ENCODE peak calls at places on chromosomes 12 and 14, in seven cellular contexts. L is cardiac muscle cell, I is uterus, G is mucosa of descending colon, U is adipocyte, M is mesenchymal stem cell, N is fibroblast of lung. E is an unnamed sample.

GRCh38 chr14:67623114-67623513 is 3.4 kb downstream of the ARG2 start:
- DNase-seq in N (peak; percentile 57), L (peak; percentile 56), U (peak; percentile 35), M (no peak), I (no peak), G (no peak), E (peak; percentile 25)

GRCh38 chr12:131782061-131782460 is 46.1 kb upstream of the MMP17 start:
- DNase-seq in U (no peak), G (no peak), L (no peak), I (no peak), N (no peak), M (no peak), E (no peak)

GRCh38 chr14:54590481-54590880 is 23.6 kb downstream of the SAMD4A start:
- DNase-seq in I (no peak), L (no peak), G (no peak), U (peak; percentile 16), N (no peak), M (no peak), E (no peak)

GRCh38 chr14:70779667-70780066 is 29.6 kb downstream of the MAP3K9 start:
- DNase-seq in M (no peak), N (no peak), I (no peak), L (no peak), U (no peak), G (no peak), E (peak; percentile 8)

GRCh38 chr12:132393991-132394949 is 64.9 kb upstream of the GALNT9 start:
- DNase-seq in N (no peak), I (no peak), G (no peak), U (no peak), L (no peak), M (no peak), E (no peak)

GRCh38 chr12:128940090-128940888 is 87.0 kb downstream of the GLT1D1 start:
- DNase-seq in N (no peak), G (no peak), M (no peak), L (no peak), U (no peak), I (no peak), E (no peak)

GRCh38 chr14:21846227-21846885 is 172.7 kb upstream of the OR4E1 start:
- DNase-seq in I (no peak), G (peak; percentile 59), M (peak; percentile 3), N (no peak), L (peak; percentile 17), U (no peak), E (no peak)

GRCh38 chr12:24561882-24562760 is 386.8 kb downstream of the BCAT1 start:
- DNase-seq in G (peak; percentile 51), I (peak; percentile 69), M (peak; percentile 83), U (peak; percentile 59), N (peak; percentile 83), L (peak; percentile 73), E (peak; percentile 40)

GRCh38 chr12:78171082-78171481 is 340.4 kb downstream of the NAV3 start:
- DNase-seq in N (no peak), G (no peak), M (no peak), I (no peak), L (no peak), U (no peak), E (no peak)

GRCh38 chr12:78164154-78164553 is 333.5 kb downstream of the NAV3 start:
- DNase-seq in G (no peak), N (no peak), U (no peak), M (no peak), I (no peak), L (no peak), E (no peak)

GRCh38 chr12:78167510-78167909 is 336.8 kb downstream of the NAV3 start:
- DNase-seq in U (no peak), N (no peak), G (no peak), I (no peak), L (no peak), M (no peak), E (no peak)
- H3K4me1 ChIP-seq in U (no peaks in the 10 kb centered on the region), N (no peaks in the 10 kb centered on the region), G (no peaks in the 10 kb centered on the region), I (no peaks in the 10 kb centered on the region), L (no peaks in the 10 kb centered on the region), M (no peaks in the 10 kb centered on the region), E (no peaks in the 10 kb centered on the region)

GRCh38 chr12:47053991-47054390 is 25.4 kb upstream of the PCED1B start:
- DNase-seq in G (no peak), I (no peak), U (no peak), M (no peak), N (no peak), L (no peak), E (no peak)
- H3K4me1 ChIP-seq in G (no peaks in the 10 kb centered on the region), I (no peaks in the 10 kb centered on the region), U (no peaks in the 10 kb centered on the region), M (no peaks in the 10 kb centered on the region), N (no peaks in the 10 kb centered on the region), L (no peaks in the 10 kb centered on the region), E (no peaks in the 10 kb centered on the region)

GRCh38 chr14:95533391-95533821 is 1.4 kb upstream of the GLRX5 start:
- DNase-seq in M (peak; percentile 86), G (no peak), N (peak; percentile 58), I (no peak), U (peak; percentile 65), L (peak; percentile 64), E (no peak)

GRCh38 chr14:95533822-95534221 is 1.0 kb upstream of the GLRX5 start:
- DNase-seq in G (peak; percentile 53), L (peak; percentile 23), I (no peak), U (peak; percentile 52), M (no peak), N (no peak), E (no peak)

GRCh38 chr14:95535226-95536021 is 574 bp downstream of the GLRX5 start:
- DNase-seq in U (peak; percentile 45), L (no peak), N (no peak), M (peak; percentile 37), I (no peak), G (peak; percentile 46), E (peak; percentile 66)

GRCh38 chr14:95536036-95536577 is 1.3 kb downstream of the GLRX5 start:
- DNase-seq in I (no peak), G (no peak), U (no peak), M (no peak), N (no peak), L (no peak), E (no peak)

DNA sequence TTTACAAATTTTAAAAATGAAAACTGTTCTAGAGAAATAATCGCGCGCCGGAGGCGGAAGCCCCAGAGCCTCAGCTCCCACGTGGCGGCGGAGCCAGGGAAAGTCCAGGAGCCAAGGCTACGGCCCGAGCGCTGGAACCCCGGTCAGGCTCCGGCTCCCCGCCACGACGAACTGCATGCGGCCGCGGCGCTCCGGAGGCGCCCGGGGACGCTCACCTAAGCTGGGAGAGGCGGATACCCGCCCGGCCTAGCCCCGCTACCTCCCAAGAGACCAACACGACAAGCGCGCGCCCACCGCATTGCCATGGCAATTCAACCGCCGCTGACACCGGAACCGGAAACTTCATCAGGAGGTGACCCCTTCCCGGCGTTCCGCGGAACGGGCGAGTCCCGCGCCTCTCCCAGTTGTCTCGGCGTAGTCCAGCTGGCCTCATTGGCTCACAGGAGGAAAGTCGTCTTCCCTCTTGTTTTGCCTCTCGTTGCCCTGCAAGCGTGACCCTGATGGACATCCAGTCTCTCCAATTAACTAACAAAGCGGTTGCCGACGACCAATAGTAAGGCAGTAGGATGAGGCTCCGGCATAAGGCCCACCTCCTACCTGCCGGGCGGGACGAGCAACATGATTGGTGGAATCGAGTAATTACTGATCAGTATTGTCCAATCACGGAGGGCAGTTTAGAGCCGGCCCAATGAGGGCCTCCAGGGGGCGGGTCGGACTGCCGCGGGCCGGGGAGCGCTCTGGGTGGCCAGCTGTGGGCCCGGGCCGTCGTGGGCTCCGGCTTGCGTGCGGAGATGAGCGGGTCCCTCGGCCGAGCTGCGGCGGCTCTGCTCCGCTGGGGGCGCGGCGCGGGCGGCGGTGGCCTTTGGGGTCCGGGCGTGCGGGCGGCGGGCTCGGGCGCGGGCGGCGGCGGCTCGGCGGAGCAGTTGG is at the start of gene GLRX5:
- DNase-seq in I (peak; percentile 98), M (peak; percentile 100), N (peak; percentile 100), G (peak; percentile 97), L (peak; percentile 100), U (peak; percentile 100), E (peak; percentile 100)
- H3K4me1 ChIP-seq in I (peaks cover 26% of the 10 kb centered on the region), M (peaks cover 15% of the 10 kb centered on the region), N (peaks cover 14% of the 10 kb centered on the region), G (peaks cover 45% of the 10 kb centered on the region), L (peaks cover 21% of the 10 kb centered on the region), U (peaks cover 65% of the 10 kb centered on the region), E (peaks cover 50% of the 10 kb centered on the region)

GRCh38 chr12:52649066-52649465 is 2.9 kb downstream of the KRT2 start:
- DNase-seq in U (no peak), I (no peak), M (no peak), N (no peak), L (no peak), G (no peak), E (no peak)
- H3K4me1 ChIP-seq in U (peaks cover 7% of the 10 kb centered on the region), I (no peaks in the 10 kb centered on the region), M (no peaks in the 10 kb centered on the region), N (no peaks in the 10 kb centered on the region), L (no peaks in the 10 kb centered on the region), G (peaks cover 6% of the 10 kb centered on the region), E (no peaks in the 10 kb centered on the region)

GRCh38 chr12:117689857-117690256 is 278.9 kb downstream of the KSR2 start:
- DNase-seq in L (no peak), N (no peak), I (no peak), G (no peak), M (no peak), U (no peak), E (no peak)

GRCh38 chr12:117686911-117687377 is 281.8 kb downstream of the KSR2 start:
- DNase-seq in I (peak; percentile 20), G (peak; percentile 30), N (no peak), M (peak; percentile 93), L (peak; percentile 16), U (no peak), E (peak; percentile 22)

GRCh38 chr12:117684471-117684870 is 284.3 kb downstream of the KSR2 start:
- DNase-seq in N (no peak), M (peak; percentile 25), I (no peak), U (no peak), G (no peak), L (no peak), E (no peak)

GRCh38 chr12:117686210-117686609 is 282.6 kb downstream of the KSR2 start:
- DNase-seq in M (peak; percentile 20), L (no peak), N (no peak), I (no peak), G (no peak), U (no peak), E (no peak)

DNA sequence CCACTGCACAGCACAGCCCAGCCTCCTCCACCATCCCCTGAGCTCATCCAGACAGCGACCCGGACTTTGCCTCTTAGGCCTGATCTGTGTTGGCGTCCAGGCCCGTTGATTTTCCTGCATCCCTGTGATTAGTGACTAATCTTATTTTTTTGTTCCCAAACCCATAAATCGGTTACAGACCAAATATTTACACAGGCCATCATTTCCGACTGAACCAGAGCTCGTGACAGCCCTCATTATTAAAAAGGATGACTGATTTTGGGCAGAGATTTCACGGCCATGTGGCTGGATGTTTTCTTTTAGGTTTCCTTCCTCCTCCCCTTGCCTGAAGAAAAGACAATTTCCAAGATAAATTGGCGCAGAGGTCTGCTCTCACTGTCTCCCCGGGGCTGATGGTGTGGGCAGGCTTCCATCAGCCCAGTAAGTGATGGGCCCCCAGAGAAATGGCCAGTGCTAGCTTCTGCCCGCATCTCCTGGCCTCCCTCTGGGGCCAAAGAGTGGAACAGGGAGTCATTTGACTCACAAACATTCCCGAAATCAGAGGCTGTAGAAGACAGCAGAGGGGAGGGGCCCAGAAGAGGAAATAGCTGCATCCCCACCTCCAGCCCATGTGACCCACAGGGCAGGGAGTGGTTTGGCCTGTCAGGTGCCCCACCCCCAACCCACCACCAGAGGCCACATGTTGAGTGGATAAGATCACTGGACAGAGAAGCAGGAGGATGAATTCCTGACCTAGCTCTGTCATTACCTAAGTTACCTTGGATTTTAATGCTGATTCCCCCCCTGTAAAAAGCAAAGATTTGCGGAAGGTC is 283.5 kb downstream of the KSR2 start:
- DNase-seq in U (no peak), L (peak; percentile 4), M (peak; percentile 92), N (no peak), G (peak; percentile 72), I (peak; percentile 24), E (peak; percentile 14)
- H3K4me1 ChIP-seq in U (peaks cover 37% of the 10 kb centered on the region), L (no peaks in the 10 kb centered on the region), M (peaks cover 19% of the 10 kb centered on the region), N (peaks cover 10% of the 10 kb centered on the region), G (no peaks in the 10 kb centered on the region), I (no peaks in the 10 kb centered on the region), E (no peaks in the 10 kb centered on the region)

E was measured in adrenal gland.